ENCODE peak calls at places on chromosomes 6 and 20, in ten cellular contexts. One of them, this sample, is unnamed.

GRCh38 chr6:52405243-52405642 is 14.9 kb upstream of the EFHC1 start:
- DNase-seq in heart left ventricle: no peak
- DNase-seq in IMR-90: no peak
- DNase-seq in tibial nerve: no peak
- DNase-seq in body of pancreas: no peak
- DNase-seq in breast epithelium: no peak
- DNase-seq in mesenchymal stem cell: no peak
- DNase-seq in spleen: no peak
- DNase-seq in endodermal cell: no peak
- DNase-seq in cardiac muscle cell: no peak
- DNase-seq in this sample: no peak

GRCh38 chr20:15675813-15676484 is 897.3 kb downstream of the KIF16B start:
- DNase-seq in heart left ventricle: no peak
- DNase-seq in IMR-90: no peak
- DNase-seq in tibial nerve: no peak
- DNase-seq in body of pancreas: no peak
- DNase-seq in breast epithelium: no peak
- DNase-seq in mesenchymal stem cell: no peak
- DNase-seq in spleen: no peak
- DNase-seq in endodermal cell: no peak
- DNase-seq in cardiac muscle cell: no peak
- DNase-seq in this sample: no peak

GRCh38 chr20:40284611-40285010 is 404.4 kb downstream of the MAFB start:
- DNase-seq in heart left ventricle: no peak
- DNase-seq in IMR-90: no peak
- DNase-seq in tibial nerve: no peak
- DNase-seq in body of pancreas: no peak
- DNase-seq in breast epithelium: no peak
- DNase-seq in mesenchymal stem cell: no peak
- DNase-seq in spleen: no peak
- DNase-seq in endodermal cell: no peak
- DNase-seq in cardiac muscle cell: no peak
- DNase-seq in this sample: no peak

GRCh38 chr20:59043698-59044097 is 1.1 kb upstream of the PRELID3B start:
- DNase-seq in heart left ventricle: no peak
- DNase-seq in IMR-90: no peak
- DNase-seq in tibial nerve: no peak
- DNase-seq in body of pancreas: no peak
- DNase-seq in breast epithelium: no peak
- DNase-seq in mesenchymal stem cell: no peak
- DNase-seq in spleen: no peak
- DNase-seq in endodermal cell: no peak
- DNase-seq in cardiac muscle cell: no peak
- DNase-seq in this sample: no peak

GRCh38 chr20:11212288-11212687 is 538.5 kb upstream of the JAG1 start:
- DNase-seq in heart left ventricle: no peak
- DNase-seq in IMR-90: no peak
- DNase-seq in tibial nerve: no peak
- DNase-seq in body of pancreas: no peak
- DNase-seq in breast epithelium: no peak
- DNase-seq in mesenchymal stem cell: no peak
- DNase-seq in spleen: no peak
- DNase-seq in endodermal cell: no peak
- DNase-seq in cardiac muscle cell: no peak
- DNase-seq in this sample: no peak

GRCh38 chr6:87483929-87484328 is 11.2 kb downstream of the SLC35A1 start:
- DNase-seq in heart left ventricle: no peak
- DNase-seq in IMR-90: peak; percentile 43
- DNase-seq in tibial nerve: no peak
- DNase-seq in body of pancreas: no peak
- DNase-seq in breast epithelium: no peak
- DNase-seq in mesenchymal stem cell: peak; percentile 71
- DNase-seq in spleen: no peak
- DNase-seq in endodermal cell: peak; percentile 94
- DNase-seq in cardiac muscle cell: no peak
- DNase-seq in this sample: no peak

GRCh38 chr6:12613819-12614218 is 102.7 kb upstream of the PHACTR1 start:
- DNase-seq in heart left ventricle: no peak
- DNase-seq in IMR-90: no peak
- DNase-seq in tibial nerve: no peak
- DNase-seq in body of pancreas: no peak
- DNase-seq in breast epithelium: no peak
- DNase-seq in mesenchymal stem cell: no peak
- DNase-seq in spleen: no peak
- DNase-seq in endodermal cell: no peak
- DNase-seq in cardiac muscle cell: no peak
- DNase-seq in this sample: no peak

GRCh38 chr20:47541355-47541922 is 39.8 kb downstream of the NCOA3 start:
- DNase-seq in heart left ventricle: no peak
- DNase-seq in IMR-90: no peak
- DNase-seq in tibial nerve: peak; percentile 3
- DNase-seq in body of pancreas: no peak
- DNase-seq in breast epithelium: no peak
- DNase-seq in mesenchymal stem cell: no peak
- DNase-seq in spleen: no peak
- DNase-seq in endodermal cell: no peak
- DNase-seq in cardiac muscle cell: no peak
- DNase-seq in this sample: no peak

GRCh38 chr20:57262244-57263126 is 4.0 kb downstream of the BMP7 start:
- DNase-seq in heart left ventricle: no peak
- DNase-seq in IMR-90: no peak
- DNase-seq in tibial nerve: no peak
- DNase-seq in body of pancreas: no peak
- DNase-seq in breast epithelium: no peak
- DNase-seq in mesenchymal stem cell: no peak
- DNase-seq in spleen: no peak
- DNase-seq in endodermal cell: no peak
- DNase-seq in cardiac muscle cell: no peak
- DNase-seq in this sample: no peak

GRCh38 chr6:25961619-25962367 is 809 bp upstream of the TRIM38 start:
- DNase-seq in heart left ventricle: no peak
- DNase-seq in IMR-90: no peak
- DNase-seq in tibial nerve: peak; percentile 12
- DNase-seq in body of pancreas: no peak
- DNase-seq in breast epithelium: no peak
- DNase-seq in mesenchymal stem cell: no peak
- DNase-seq in spleen: no peak
- DNase-seq in endodermal cell: peak; percentile 42
- DNase-seq in cardiac muscle cell: no peak
- DNase-seq in this sample: no peak

GRCh38 chr6:161660666-161661571 is 387.1 kb upstream of the AGPAT4 start:
- DNase-seq in heart left ventricle: no peak
- DNase-seq in IMR-90: no peak
- DNase-seq in tibial nerve: no peak
- DNase-seq in body of pancreas: no peak
- DNase-seq in breast epithelium: no peak
- DNase-seq in mesenchymal stem cell: no peak
- DNase-seq in spleen: no peak
- DNase-seq in endodermal cell: no peak
- DNase-seq in cardiac muscle cell: no peak
- DNase-seq in this sample: no peak

GRCh38 chr20:62487564-62488086 is 11.8 kb upstream of the GATA5 start:
- DNase-seq in heart left ventricle: no peak
- DNase-seq in IMR-90: no peak
- DNase-seq in tibial nerve: no peak
- DNase-seq in body of pancreas: peak; percentile 79
- DNase-seq in breast epithelium: no peak
- DNase-seq in mesenchymal stem cell: no peak
- DNase-seq in spleen: no peak
- DNase-seq in endodermal cell: peak; percentile 70
- DNase-seq in cardiac muscle cell: no peak
- DNase-seq in this sample: no peak
- H3K4me1 ChIP-seq in heart left ventricle: peaks cover 2% of the 10 kb centered on the region
- H3K4me1 ChIP-seq in IMR-90: no peaks in the 10 kb centered on the region
- H3K4me1 ChIP-seq in tibial nerve: no peaks in the 10 kb centered on the region
- H3K4me1 ChIP-seq in body of pancreas: peaks cover 43% of the 10 kb centered on the region
- H3K4me1 ChIP-seq in breast epithelium: no peaks in the 10 kb centered on the region
- H3K4me1 ChIP-seq in mesenchymal stem cell: peaks cover 33% of the 10 kb centered on the region
- H3K4me1 ChIP-seq in spleen: peaks cover 18% of the 10 kb centered on the region
- H3K4me1 ChIP-seq in endodermal cell: peaks cover 38% of the 10 kb centered on the region
- H3K4me1 ChIP-seq in cardiac muscle cell: peaks cover 55% of the 10 kb centered on the region
- H3K4me1 ChIP-seq in this sample: peaks cover under 1% of the 10 kb centered on the region

GRCh38 chr6:56758553-56758952 is 115.9 kb upstream of the DST start:
- DNase-seq in heart left ventricle: no peak
- DNase-seq in IMR-90: no peak
- DNase-seq in tibial nerve: no peak
- DNase-seq in body of pancreas: no peak
- DNase-seq in breast epithelium: no peak
- DNase-seq in mesenchymal stem cell: no peak
- DNase-seq in spleen: no peak
- DNase-seq in endodermal cell: no peak
- DNase-seq in cardiac muscle cell: no peak
- DNase-seq in this sample: no peak

GRCh38 chr6:56756791-56757582 is 114.3 kb upstream of the DST start:
- DNase-seq in heart left ventricle: no peak
- DNase-seq in IMR-90: peak; percentile 45
- DNase-seq in tibial nerve: no peak
- DNase-seq in body of pancreas: no peak
- DNase-seq in breast epithelium: no peak
- DNase-seq in mesenchymal stem cell: peak; percentile 82
- DNase-seq in spleen: no peak
- DNase-seq in endodermal cell: no peak
- DNase-seq in cardiac muscle cell: no peak
- DNase-seq in this sample: no peak

GRCh38 chr6:56756219-56756789 is 113.6 kb upstream of the DST start:
- DNase-seq in heart left ventricle: no peak
- DNase-seq in IMR-90: no peak
- DNase-seq in tibial nerve: no peak
- DNase-seq in body of pancreas: no peak
- DNase-seq in breast epithelium: no peak
- DNase-seq in mesenchymal stem cell: peak; percentile 52
- DNase-seq in spleen: no peak
- DNase-seq in endodermal cell: no peak
- DNase-seq in cardiac muscle cell: no peak
- DNase-seq in this sample: no peak

GRCh38 chr6:56758120-56758519 is 115.4 kb upstream of the DST start:
- DNase-seq in heart left ventricle: no peak
- DNase-seq in IMR-90: no peak
- DNase-seq in tibial nerve: no peak
- DNase-seq in body of pancreas: no peak
- DNase-seq in breast epithelium: no peak
- DNase-seq in mesenchymal stem cell: no peak
- DNase-seq in spleen: no peak
- DNase-seq in endodermal cell: no peak
- DNase-seq in cardiac muscle cell: no peak
- DNase-seq in this sample: no peak

GRCh38 chr6:56757585-56757984 is 114.9 kb upstream of the DST start:
- DNase-seq in heart left ventricle: no peak
- DNase-seq in IMR-90: peak; percentile 71
- DNase-seq in tibial nerve: no peak
- DNase-seq in body of pancreas: peak; percentile 68
- DNase-seq in breast epithelium: no peak
- DNase-seq in mesenchymal stem cell: peak; percentile 80
- DNase-seq in spleen: no peak
- DNase-seq in endodermal cell: peak; percentile 71
- DNase-seq in cardiac muscle cell: no peak
- DNase-seq in this sample: no peak
- H3K4me1 ChIP-seq in heart left ventricle: peaks cover 50% of the 10 kb centered on the region
- H3K4me1 ChIP-seq in IMR-90: peaks cover 22% of the 10 kb centered on the region
- H3K4me1 ChIP-seq in tibial nerve: peaks cover 45% of the 10 kb centered on the region
- H3K4me1 ChIP-seq in body of pancreas: peaks cover 9% of the 10 kb centered on the region
- H3K4me1 ChIP-seq in breast epithelium: no peaks in the 10 kb centered on the region
- H3K4me1 ChIP-seq in mesenchymal stem cell: peaks cover 16% of the 10 kb centered on the region
- H3K4me1 ChIP-seq in spleen: peaks cover 18% of the 10 kb centered on the region
- H3K4me1 ChIP-seq in endodermal cell: peaks cover 2% of the 10 kb centered on the region
- H3K4me1 ChIP-seq in cardiac muscle cell: peaks cover 19% of the 10 kb centered on the region
- H3K4me1 ChIP-seq in this sample: no peaks in the 10 kb centered on the region

GRCh38 chr6:115666997-115667396 is 393.7 kb downstream of the FRK start:
- DNase-seq in heart left ventricle: no peak
- DNase-seq in IMR-90: no peak
- DNase-seq in tibial nerve: no peak
- DNase-seq in body of pancreas: no peak
- DNase-seq in breast epithelium: no peak
- DNase-seq in mesenchymal stem cell: no peak
- DNase-seq in spleen: no peak
- DNase-seq in endodermal cell: no peak
- DNase-seq in cardiac muscle cell: peak; percentile 39
- DNase-seq in this sample: no peak
- H3K4me1 ChIP-seq in heart left ventricle: no peaks in the 10 kb centered on the region
- H3K4me1 ChIP-seq in IMR-90: no peaks in the 10 kb centered on the region
- H3K4me1 ChIP-seq in tibial nerve: no peaks in the 10 kb centered on the region
- H3K4me1 ChIP-seq in body of pancreas: no peaks in the 10 kb centered on the region
- H3K4me1 ChIP-seq in breast epithelium: no peaks in the 10 kb centered on the region
- H3K4me1 ChIP-seq in mesenchymal stem cell: no peaks in the 10 kb centered on the region
- H3K4me1 ChIP-seq in spleen: no peaks in the 10 kb centered on the region
- H3K4me1 ChIP-seq in endodermal cell: peaks cover 7% of the 10 kb centered on the region
- H3K4me1 ChIP-seq in cardiac muscle cell: peaks cover 3% of the 10 kb centered on the region
- H3K4me1 ChIP-seq in this sample: no peaks in the 10 kb centered on the region

GRCh38 chr20:63741676-63742380 is 2.3 kb downstream of the SLC2A4RG start:
- DNase-seq in heart left ventricle: no peak
- DNase-seq in IMR-90: no peak
- DNase-seq in tibial nerve: no peak
- DNase-seq in body of pancreas: no peak
- DNase-seq in breast epithelium: no peak
- DNase-seq in mesenchymal stem cell: no peak
- DNase-seq in spleen: peak; percentile 79
- DNase-seq in endodermal cell: peak; percentile 43
- DNase-seq in cardiac muscle cell: no peak
- DNase-seq in this sample: no peak
- H3K4me1 ChIP-seq in heart left ventricle: peaks cover 42% of the 10 kb centered on the region
- H3K4me1 ChIP-seq in IMR-90: peaks cover 10% of the 10 kb centered on the region
- H3K4me1 ChIP-seq in tibial nerve: peaks cover 27% of the 10 kb centered on the region
- H3K4me1 ChIP-seq in body of pancreas: peaks cover 43% of the 10 kb centered on the region
- H3K4me1 ChIP-seq in breast epithelium: peaks cover 26% of the 10 kb centered on the region
- H3K4me1 ChIP-seq in mesenchymal stem cell: peaks cover 40% of the 10 kb centered on the region
- H3K4me1 ChIP-seq in spleen: peaks cover 77% of the 10 kb centered on the region
- H3K4me1 ChIP-seq in endodermal cell: peaks cover 8% of the 10 kb centered on the region
- H3K4me1 ChIP-seq in cardiac muscle cell: peaks cover 19% of the 10 kb centered on the region
- H3K4me1 ChIP-seq in this sample: peaks cover 21% of the 10 kb centered on the region

GRCh38 chr20:44599715-44600114 is 17.3 kb downstream of the PKIG start:
- DNase-seq in heart left ventricle: no peak
- DNase-seq in IMR-90: no peak
- DNase-seq in tibial nerve: no peak
- DNase-seq in body of pancreas: no peak
- DNase-seq in breast epithelium: no peak
- DNase-seq in mesenchymal stem cell: no peak
- DNase-seq in spleen: no peak
- DNase-seq in endodermal cell: no peak
- DNase-seq in cardiac muscle cell: no peak
- DNase-seq in this sample: no peak

GRCh38 chr20:44597516-44597915 is 15.1 kb downstream of the PKIG start:
- DNase-seq in heart left ventricle: no peak
- DNase-seq in IMR-90: no peak
- DNase-seq in tibial nerve: no peak
- DNase-seq in body of pancreas: no peak
- DNase-seq in breast epithelium: no peak
- DNase-seq in mesenchymal stem cell: no peak
- DNase-seq in spleen: no peak
- DNase-seq in endodermal cell: no peak
- DNase-seq in cardiac muscle cell: no peak
- DNase-seq in this sample: no peak

GRCh38 chr20:44600301-44600700 is 17.9 kb downstream of the PKIG start:
- DNase-seq in heart left ventricle: no peak
- DNase-seq in IMR-90: no peak
- DNase-seq in tibial nerve: no peak
- DNase-seq in body of pancreas: no peak
- DNase-seq in breast epithelium: no peak
- DNase-seq in mesenchymal stem cell: no peak
- DNase-seq in spleen: no peak
- DNase-seq in endodermal cell: no peak
- DNase-seq in cardiac muscle cell: no peak
- DNase-seq in this sample: no peak

GRCh38 chr20:44597930-44598329 is 15.6 kb downstream of the PKIG start:
- DNase-seq in heart left ventricle: no peak
- DNase-seq in IMR-90: no peak
- DNase-seq in tibial nerve: no peak
- DNase-seq in body of pancreas: no peak
- DNase-seq in breast epithelium: no peak
- DNase-seq in mesenchymal stem cell: no peak
- DNase-seq in spleen: no peak
- DNase-seq in endodermal cell: no peak
- DNase-seq in cardiac muscle cell: no peak
- DNase-seq in this sample: no peak

GRCh38 chr20:44598413-44599290 is 16.3 kb downstream of the PKIG start:
- DNase-seq in heart left ventricle: peak; percentile 75
- DNase-seq in IMR-90: no peak
- DNase-seq in tibial nerve: no peak
- DNase-seq in body of pancreas: no peak
- DNase-seq in breast epithelium: no peak
- DNase-seq in mesenchymal stem cell: peak; percentile 39
- DNase-seq in spleen: peak; percentile 80
- DNase-seq in endodermal cell: no peak
- DNase-seq in cardiac muscle cell: no peak
- DNase-seq in this sample: no peak
- H3K4me1 ChIP-seq in heart left ventricle: peaks cover 94% of the 10 kb centered on the region
- H3K4me1 ChIP-seq in IMR-90: peaks cover 46% of the 10 kb centered on the region
- H3K4me1 ChIP-seq in tibial nerve: peaks cover 42% of the 10 kb centered on the region
- H3K4me1 ChIP-seq in body of pancreas: peaks cover 22% of the 10 kb centered on the region
- H3K4me1 ChIP-seq in breast epithelium: peaks cover 23% of the 10 kb centered on the region
- H3K4me1 ChIP-seq in mesenchymal stem cell: peaks cover 6% of the 10 kb centered on the region
- H3K4me1 ChIP-seq in spleen: peaks cover 100% of the 10 kb centered on the region
- H3K4me1 ChIP-seq in endodermal cell: peaks cover 9% of the 10 kb centered on the region
- H3K4me1 ChIP-seq in cardiac muscle cell: peaks cover 17% of the 10 kb centered on the region
- H3K4me1 ChIP-seq in this sample: peaks cover 5% of the 10 kb centered on the region

This sample was measured in effector memory CD4-positive, alpha-beta T cell.